ENCODE peak calls at places on chromosomes 6 and 20, in eight cellular contexts. A, U, P, X, D, W, B and Z are unnamed samples. For H3K4me1, the result is how much of the 10 kb centered on the place peaks cover.

GRCh38 chr6:164035912-164036485 is 621.5 kb downstream of the QKI start:
- DNase-seq in D (no peak), X (no peak), U (peak), P (no peak), B (no peak), A (no peak), W (no peak), Z (no peak)

GRCh38 chr6:7542878-7543394 is 1.5 kb downstream of the DSP start:
- DNase-seq in B (no peak), W (no peak), P (peak), A (peak), U (peak), X (peak), D (no peak), Z (peak)

GRCh38 chr6:16922282-16922681 is 161.0 kb upstream of the ATXN1 start:
- DNase-seq in A (no peak), D (no peak), B (no peak), U (no peak), P (no peak), X (no peak), W (no peak), Z (no peak)

GRCh38 chr6:116111552-116112528 is 11.2 kb downstream of the NT5DC1 start:
- DNase-seq in B (peak), X (no peak), P (no peak), A (no peak), W (peak), D (peak), U (peak), Z (peak)

GRCh38 chr6:108781419-108782110 is 66.7 kb upstream of the ARMC2 start:
- DNase-seq in W (no peak), U (no peak), A (no peak), P (no peak), B (peak), X (no peak), D (no peak), Z (no peak)

GRCh38 chr6:144883915-144884314 is 598.8 kb downstream of the UTRN start:
- DNase-seq in D (no peak), U (no peak), B (no peak), P (no peak), A (no peak), W (no peak), X (no peak), Z (no peak)

GRCh38 chr6:82612475-82612874 is 248.9 kb downstream of the TPBG start:
- DNase-seq in P (no peak), U (no peak), A (no peak), D (no peak), W (no peak), B (no peak), X (no peak), Z (no peak)

GRCh38 chr6:22250486-22250885 is 46.4 kb downstream of the PRL start:
- DNase-seq in U (peak), A (no peak), X (no peak), W (no peak), D (no peak), B (no peak), P (no peak), Z (no peak)

GRCh38 chr6:138522611-138523010 is 23.3 kb upstream of the NHSL1 start:
- DNase-seq in B (no peak), X (no peak), A (no peak), D (no peak), P (no peak), W (peak), U (no peak), Z (no peak)

GRCh38 chr6:111845441-111845871 is 27.8 kb downstream of the FYN start:
- DNase-seq in A (no peak), P (no peak), B (no peak), D (no peak), U (peak), W (no peak), X (no peak), Z (no peak)
- H3K4me3 ChIP-seq in A (no peak), P (no peak), B (no peak), D (no peak), U (no peak), W (no peak), X (no peak), Z (no peak)

GRCh38 chr6:159107451-159108260 is 61.5 kb upstream of the FNDC1 start:
- DNase-seq in X (no peak), A (no peak), P (no peak), B (no peak), W (peak), U (no peak), D (peak), Z (peak)
- H3K4me1 ChIP-seq in X (under half), A (under half), P (under half), B (under half), W (under half), U (under half), D (under half), Z (under half)

DNA sequence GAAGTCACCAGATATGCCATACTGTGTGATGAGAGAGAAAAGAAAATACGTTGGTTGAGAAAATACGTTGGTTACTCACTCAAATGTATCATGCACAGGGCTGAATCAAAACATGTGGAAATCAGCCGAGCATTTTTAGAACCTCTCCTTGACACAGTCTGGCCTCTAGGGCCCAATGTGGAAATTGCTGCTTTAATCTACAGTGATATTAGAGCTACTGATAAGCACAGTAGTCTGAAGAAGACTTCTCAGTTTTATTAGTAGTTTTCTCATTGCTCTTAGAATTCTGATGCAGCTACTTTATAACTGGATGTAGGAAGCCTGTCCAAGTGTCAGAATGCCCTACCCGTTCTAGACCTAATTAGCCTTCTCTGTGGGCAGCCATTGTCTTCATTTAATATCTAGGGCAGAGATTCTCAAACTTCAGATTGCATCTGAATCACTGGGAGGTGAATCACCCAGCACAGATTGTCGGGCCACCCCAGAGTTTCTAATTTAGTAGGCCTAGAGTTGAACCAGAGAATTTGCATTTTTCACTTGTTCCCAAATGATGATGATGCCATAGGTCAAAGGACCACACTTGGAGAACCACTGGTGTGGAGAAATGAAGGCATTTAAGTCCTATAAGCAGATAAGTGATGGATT is 229.1 kb downstream of the PLCB1 start:
- DNase-seq in U (no peak), P (no peak), D (no peak), A (no peak), X (no peak), W (no peak), B (peak), Z (no peak)
- TF ChIP-seq CTCF in U (peak), P (no peak), D (peak), A (no peak), X (no peak), W (peak), B (no peak), Z (no peak)

GRCh38 chr6:79946242-79946641 is 1.1 kb downstream of the ELOVL4 start:
- DNase-seq in W (peak), X (no peak), A (no peak), D (peak), B (peak), U (peak), P (no peak), Z (no peak)
- H3K4me3 ChIP-seq in W (peak), X (peak), A (no peak), D (peak), B (peak), U (peak), P (peak), Z (no peak)

GRCh38 chr6:43267619-43268347 is 24.5 kb downstream of the TTBK1 start:
- DNase-seq in P (no peak), B (no peak), D (no peak), A (no peak), U (peak), W (no peak), X (no peak), Z (peak)

GRCh38 chr6:43268782-43269272 is 25.5 kb downstream of the TTBK1 start:
- DNase-seq in U (no peak), P (no peak), A (no peak), W (no peak), B (no peak), X (no peak), D (no peak), Z (no peak)

GRCh38 chr6:43271103-43271815 is 26.8 kb upstream of the SLC22A7 start:
- DNase-seq in W (no peak), D (no peak), X (no peak), B (no peak), P (no peak), A (no peak), U (no peak), Z (peak)

GRCh38 chr6:43268348-43268685 is 25.0 kb downstream of the TTBK1 start:
- DNase-seq in U (no peak), X (peak), A (peak), P (no peak), B (no peak), D (no peak), W (no peak), Z (no peak)

DNA sequence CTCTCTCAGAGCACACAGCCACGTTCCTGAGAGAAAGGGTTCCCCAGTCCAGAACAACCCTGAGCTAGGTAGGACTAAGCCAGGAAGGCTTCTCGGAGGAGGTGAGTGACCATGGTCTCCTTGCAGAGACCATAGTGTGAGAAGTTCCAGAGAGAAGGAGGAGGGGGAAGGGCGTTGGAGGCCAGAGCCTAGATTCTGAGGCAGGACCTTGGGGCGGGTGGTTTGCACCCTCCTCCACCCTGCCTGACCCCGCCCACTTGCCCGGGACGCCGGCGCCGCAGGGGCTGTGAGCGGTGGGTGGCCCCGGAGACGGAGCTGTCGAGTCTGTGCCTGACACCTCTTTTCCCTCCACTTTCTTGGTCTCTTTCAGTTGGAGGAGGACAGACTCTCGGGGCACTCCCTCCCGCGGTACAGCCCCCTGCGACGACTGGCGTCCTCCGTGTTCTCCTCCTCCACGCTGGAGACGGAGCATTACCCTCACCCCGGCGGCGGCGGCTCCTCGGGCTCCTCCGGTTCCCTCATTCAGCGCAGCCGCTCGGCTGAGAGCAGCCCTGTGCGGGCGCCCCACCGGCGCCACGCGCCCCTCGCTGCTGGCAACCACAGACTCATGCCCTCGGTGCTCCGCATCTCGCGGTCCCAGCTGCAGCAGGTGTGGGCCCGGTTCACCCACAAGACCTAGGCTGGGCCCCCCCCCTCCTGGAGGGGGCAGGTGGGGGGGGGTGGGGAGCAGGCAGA is 26.2 kb downstream of the TTBK1 start:
- DNase-seq in W (no peak), X (no peak), D (peak), B (no peak), U (peak), A (peak), P (peak), Z (peak)
- H3K4me1 ChIP-seq in W (under half), X (under half), D (under half), B (under half), U (under half), A (under half), P (under half), Z (under half)